ENCODE peak calls at places on chromosomes 11 and 22, in seven cellular contexts. F is fibroblast of mammary gland; X is stimulated activated CD4-positive, alpha-beta T cell treated with anti-CD3 and anti-CD28 coated beads, Interleukin-1b, Interleukin-23, amount 100 ng/mL, for 1 hour; Z is CD4-positive, CD25-positive, alpha-beta regulatory T cell; J is A549; L is NCI-H1105; E is endothelial cell of umbilical vein. G is an unnamed sample.

GRCh38 chr11:2677127-2677526 is 22.7 kb downstream of the KCNQ1OT1 start:
- DNase-seq in F (no peak), X (no peak), Z (no peak), J (no peak), L (no peak), E (no peak), G (no peak)

GRCh38 chr11:105854269-105854668 is 167.8 kb downstream of the MSANTD4 start:
- DNase-seq in F (no peak), X (no peak), Z (no peak), J (no peak), L (no peak), E (no peak), G (no peak)

GRCh38 chr22:43533131-43533530 is 121.3 kb downstream of the MPPED1 start:
- DNase-seq in F (no peak), X (no peak), Z (no peak), J (no peak), L (no peak), E (no peak), G (no peak)

GRCh38 chr22:47251911-47252310 is 489.5 kb downstream of the TBC1D22A start:
- DNase-seq in F (no peak), X (no peak), Z (no peak), J (no peak), L (no peak), E (no peak), G (no peak)

GRCh38 chr11:12556788-12557384 is 117.3 kb upstream of the TEAD1 start:
- DNase-seq in F (peak), X (no peak), Z (no peak), J (peak), L (no peak), E (peak), G (no peak)

GRCh38 chr11:12813371-12814225 is 139.4 kb downstream of the TEAD1 start:
- DNase-seq in F (peak), X (no peak), Z (no peak), J (peak), L (no peak), E (peak), G (no peak)

GRCh38 chr22:37659897-37660708 is 1.6 kb downstream of the PDXP start:
- DNase-seq in F (no peak), X (no peak), Z (no peak), J (no peak), L (no peak), E (no peak), G (no peak)

GRCh38 chr11:70640408-70640807 is 242.1 kb downstream of the CTTN start:
- DNase-seq in F (no peak), X (no peak), Z (no peak), J (no peak), L (no peak), E (no peak), G (no peak)

GRCh38 chr11:823441-824291 is 4.1 kb upstream of the CRACR2B start:
- DNase-seq in F (no peak), X (no peak), Z (no peak), J (no peak), L (peak), E (no peak), G (no peak)

GRCh38 chr11:110991621-110992355 is 253.7 kb upstream of the POU2AF2 start:
- DNase-seq in F (peak), X (no peak), Z (no peak), J (no peak), L (no peak), E (no peak), G (no peak)

GRCh38 chr11:64562723-64563351 is 28.2 kb upstream of the SLC22A12 start:
- DNase-seq in F (no peak), X (no peak), Z (no peak), J (no peak), L (no peak), E (no peak), G (no peak)

GRCh38 chr11:46666982-46667590 is 33.3 kb downstream of the ARHGAP1 start:
- DNase-seq in F (no peak), X (no peak), Z (no peak), J (no peak), L (no peak), E (no peak), G (no peak)

GRCh38 chr22:50439314-50440250 is 35.3 kb downstream of the SBF1 start:
- DNase-seq in F (no peak), X (no peak), Z (no peak), J (no peak), L (no peak), E (no peak), G (no peak)

GRCh38 chr22:36334838-36335603 is 52.7 kb downstream of the MYH9 start:
- DNase-seq in F (peak), X (no peak), Z (peak), J (no peak), L (no peak), E (no peak), G (no peak)

G was measured in cortex of kidney.